ENCODE peak calls at places on chromosomes 7 and 10, in ten cellular contexts. C is sigmoid colon, Y is thyroid gland, F is breast epithelium, O is heart left ventricle, W is uterus, B is HepG2, S is ovary, A is stomach, E is transverse colon. N is an unnamed sample.

GRCh38 chr7:46764100-46764941 is 817.6 kb downstream of the TNS3 start:
- DNase-seq in E (no peak), O (peak; percentile 69), C (peak; percentile 72), F (no peak), B (no peak), A (peak; percentile 44), Y (peak; percentile 5), S (no peak), W (no peak), N (no peak)

GRCh38 chr10:99945286-99945685 is 64.5 kb downstream of the DNMBP start:
- DNase-seq in O (peak; percentile 35), C (peak; percentile 78), B (no peak), A (peak; percentile 55), W (peak; percentile 59), Y (peak; percentile 21), E (no peak), F (no peak), S (peak; percentile 44), N (peak; percentile 70)

GRCh38 chr10:117542706-117543244 is at the start of gene EMX2:
- DNase-seq in F (no peak), E (no peak), O (no peak), C (no peak), B (no peak), S (no peak), W (no peak), Y (no peak), A (no peak), N (no peak)

GRCh38 chr7:36637417-36637816 is 86.9 kb downstream of the AOAH start:
- DNase-seq in O (no peak), A (no peak), Y (no peak), S (no peak), B (no peak), F (no peak), C (no peak), E (no peak), W (no peak), N (no peak)

GRCh38 chr7:1989049-1989860 is 243.5 kb downstream of the MAD1L1 start:
- DNase-seq in C (no peak), F (no peak), E (no peak), W (no peak), B (no peak), S (no peak), Y (no peak), A (no peak), O (no peak), N (no peak)

GRCh38 chr10:1461016-1461415 is 276.3 kb downstream of the ADARB2 start:
- DNase-seq in A (no peak), W (no peak), C (no peak), O (no peak), B (no peak), Y (no peak), E (no peak), S (no peak), F (no peak), N (no peak)

GRCh38 chr10:93079663-93080349 is 6.1 kb downstream of the CYP26A1 start:
- DNase-seq in E (no peak), F (no peak), A (no peak), O (no peak), C (no peak), W (no peak), S (no peak), Y (no peak), B (no peak), N (no peak)

GRCh38 chr10:33487014-33487776 is 152.7 kb upstream of the NRP1 start:
- DNase-seq in F (no peak), S (no peak), Y (no peak), O (no peak), E (no peak), B (no peak), C (no peak), W (no peak), A (no peak), N (no peak)

GRCh38 chr7:8566016-8566415 is 132.6 kb downstream of the NXPH1 start:
- DNase-seq in O (no peak), F (no peak), A (no peak), C (no peak), S (no peak), E (no peak), Y (no peak), B (no peak), W (no peak), N (no peak)

GRCh38 chr10:74837750-74838149 is 11.3 kb downstream of the KAT6B start:
- DNase-seq in W (no peak), F (no peak), E (no peak), B (no peak), O (no peak), Y (no peak), A (no peak), S (no peak), C (no peak), N (no peak)

DNA sequence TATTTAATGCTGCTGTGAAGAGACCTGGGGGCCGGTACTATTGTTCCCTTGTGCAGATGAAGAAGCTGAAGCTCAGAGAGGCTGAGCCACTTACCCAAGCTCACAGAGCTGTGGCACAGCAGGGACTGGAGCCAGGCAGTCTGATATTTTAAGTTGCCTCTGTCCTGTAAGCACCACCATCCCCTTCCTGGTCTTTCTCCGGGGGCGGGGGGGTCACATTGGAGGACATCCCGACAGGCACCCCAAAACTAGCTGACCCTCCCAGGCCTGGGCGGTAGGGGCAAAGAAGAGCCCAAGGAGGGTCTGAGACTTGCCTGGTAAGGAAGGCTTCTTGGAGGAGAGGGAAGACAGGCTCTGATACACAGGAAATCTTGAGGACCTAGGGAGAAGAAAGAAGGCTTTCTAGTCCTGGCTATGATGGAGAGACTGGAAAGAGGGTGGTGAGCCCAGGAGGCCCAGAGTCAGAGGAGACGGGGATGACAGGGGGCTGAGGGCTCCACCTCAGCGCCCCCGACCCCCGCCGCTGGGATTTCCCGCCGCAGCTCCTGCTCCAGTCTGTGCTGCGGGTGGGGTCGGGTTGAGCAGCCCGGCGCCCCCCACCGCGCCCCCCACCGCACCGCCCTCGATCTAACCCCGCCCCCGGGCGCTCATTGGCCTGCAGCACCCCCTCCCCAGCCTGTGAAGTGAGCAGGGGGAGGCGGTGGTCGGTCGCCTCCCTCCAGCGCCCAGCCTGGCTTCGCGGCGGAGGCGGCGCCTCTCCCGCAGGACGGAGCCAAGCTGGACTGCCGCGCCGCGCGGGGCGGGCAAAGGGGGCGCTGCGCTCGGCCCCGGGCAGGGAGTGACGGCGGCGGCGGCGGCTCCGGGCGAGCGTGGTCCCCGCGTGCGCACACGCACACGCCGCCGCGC is at the start of gene ADCYAP1R1:
- DNase-seq in Y (no peak), A (no peak), C (peak; percentile 82), W (peak; percentile 72), F (no peak), O (peak; percentile 63), B (no peak), S (peak; percentile 29), E (no peak), N (peak; percentile 69)
- H3K4me3 ChIP-seq in Y (no peak within 1 kb of the TSS), A (peak within 1 kb of the TSS; percentile 46), C (peak within 1 kb of the TSS; percentile 52), W (peak within 1 kb of the TSS; percentile 33), F (peak within 1 kb of the TSS; percentile 50), O (peak within 1 kb of the TSS; percentile 64), B (no peak within 1 kb of the TSS), S (peak within 1 kb of the TSS; percentile 36), E (no peak within 1 kb of the TSS), N (peak within 1 kb of the TSS; percentile 67)

DNA sequence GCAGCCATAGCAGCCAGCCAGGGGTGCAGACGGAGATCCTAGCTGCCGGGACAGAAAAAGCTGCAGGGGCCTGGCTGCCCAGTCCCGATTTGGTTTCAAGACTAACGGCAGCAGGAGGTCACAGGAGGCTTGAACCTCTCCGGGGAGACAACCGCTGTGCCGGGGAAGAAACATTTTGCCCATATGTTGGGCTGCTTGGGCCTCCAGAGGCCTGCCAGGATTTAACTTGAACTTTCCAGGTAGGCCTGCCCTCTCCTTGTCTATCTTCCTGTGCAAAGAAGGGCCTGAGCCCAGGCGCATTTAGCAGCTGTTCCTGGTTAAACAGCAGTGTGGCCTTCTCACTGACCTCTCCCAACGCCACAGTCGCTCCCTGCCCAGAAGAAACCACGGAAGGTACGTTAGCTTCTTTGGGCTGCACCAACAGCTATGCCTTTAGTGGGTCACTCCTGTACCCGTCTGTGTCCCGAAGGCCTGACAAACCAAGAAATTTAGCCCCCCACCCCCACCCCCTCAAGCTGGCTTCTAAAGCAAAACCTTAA is 17.1 kb upstream of the PTF1A start:
- DNase-seq in C (no peak), O (no peak), S (no peak), E (no peak), W (no peak), Y (no peak), A (no peak), F (no peak), B (no peak), N (no peak)
- TF ChIP-seq POLR2A in C (no peak), O (no peak), S (no peak), E (no peak), W (no peak), Y (no peak), A (no peak), F (no peak), B (no peak), N (no peak)

DNA sequence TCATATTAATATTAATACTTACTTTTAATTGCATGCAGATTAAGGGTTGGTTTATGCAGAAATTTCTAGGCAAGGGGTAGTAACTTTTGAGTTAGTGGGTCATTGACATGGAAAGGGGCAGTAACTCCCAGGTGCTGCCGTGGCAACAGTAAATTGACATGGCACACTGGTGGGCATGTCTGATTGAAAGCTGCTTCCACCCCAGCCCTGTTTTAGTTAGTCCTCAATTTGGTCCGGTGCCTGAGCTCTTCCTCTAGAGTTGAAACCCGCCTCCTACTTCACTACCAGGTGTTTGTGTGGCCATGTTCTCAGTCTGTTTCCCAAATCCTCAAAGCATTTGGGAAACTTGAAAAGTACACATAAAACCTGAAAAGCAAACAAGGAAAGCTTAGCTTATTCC is 18.4 kb downstream of the CUZD1 start:
- DNase-seq in W (no peak), E (no peak), O (no peak), Y (no peak), F (no peak), A (no peak), B (no peak), S (no peak), C (no peak), N (no peak)
- H3K36me3 ChIP-seq in W (no peaks in the 10 kb centered on the region), E (no peaks in the 10 kb centered on the region), O (peaks cover 6% of the 10 kb centered on the region), Y (no peaks in the 10 kb centered on the region), F (no peaks in the 10 kb centered on the region), A (no peaks in the 10 kb centered on the region), B (no peaks in the 10 kb centered on the region), S (no peaks in the 10 kb centered on the region), C (no peaks in the 10 kb centered on the region), N (no peaks in the 10 kb centered on the region)

DNA sequence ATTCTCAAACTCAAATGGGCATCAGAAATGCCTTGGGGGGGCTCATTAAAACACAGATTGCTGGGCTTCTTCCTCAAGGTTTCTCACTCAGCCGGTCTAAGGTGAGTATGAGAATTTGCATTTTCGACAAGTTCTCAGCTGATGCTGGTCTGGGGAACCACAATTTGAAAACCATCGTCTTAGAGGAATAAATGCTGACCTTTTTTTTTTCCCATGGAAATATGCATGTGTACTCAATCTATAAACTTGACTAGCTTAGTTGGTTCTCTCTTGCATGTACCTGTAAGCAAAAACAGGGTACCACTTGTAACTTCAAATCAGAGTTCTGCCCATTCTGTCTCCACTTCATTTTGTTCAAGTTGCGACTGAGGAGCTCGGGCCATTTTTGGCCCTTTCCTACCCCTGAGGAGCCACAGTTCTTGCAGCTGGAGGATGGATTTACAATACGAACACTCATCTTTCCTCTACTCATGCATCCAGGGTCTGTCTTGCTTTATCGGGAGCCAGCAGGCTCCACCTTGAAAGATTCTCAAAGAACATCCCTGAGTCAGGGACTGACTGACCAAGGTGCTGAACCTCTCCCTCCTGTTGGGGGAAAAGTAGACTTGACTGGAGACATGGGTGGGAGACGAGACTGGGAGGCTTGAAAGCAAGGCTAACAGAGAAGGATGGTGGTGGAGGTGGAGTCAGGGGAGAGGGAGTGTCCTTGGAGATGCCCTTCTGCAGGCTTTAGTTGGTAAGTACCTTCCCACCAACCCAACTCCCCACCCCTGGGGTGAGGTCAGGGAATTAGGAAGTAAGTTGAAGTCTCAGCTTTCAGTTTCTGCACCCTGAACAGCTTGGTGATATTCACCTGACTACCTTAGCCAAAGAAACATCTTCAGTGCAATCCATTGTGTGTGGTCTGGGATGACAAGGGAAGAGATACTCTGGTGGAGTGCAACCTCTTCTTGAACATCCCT is 3.7 kb upstream of the MAPK8 start:
- DNase-seq in B (no peak), C (no peak), O (no peak), W (no peak), A (no peak), E (no peak), S (no peak), F (no peak), Y (no peak), N (no peak)
- H3K4me3 ChIP-seq in B (no peak overlapping the region), C (no peak overlapping the region), O (no peak overlapping the region), W (no peak overlapping the region), A (no peak overlapping the region), E (no peak overlapping the region), S (no peak overlapping the region), F (no peak overlapping the region), Y (no peak overlapping the region), N (no peak overlapping the region)

N was measured in testis.